ENCODE peak calls at places on chromosomes 6 and 20, in four cellular contexts. H, K, A and Q are unnamed samples.

GRCh38 chr6:142631517-142632385 is 313.2 kb downstream of the HIVEP2 start:
- DNase-seq in H (no peak), K (no peak), A (no peak), Q (no peak)

GRCh38 chr6:42335896-42336295 is 115.8 kb downstream of the TRERF1 start:
- DNase-seq in H (no peak), K (no peak), A (no peak), Q (no peak)

GRCh38 chr6:39203398-39203797 is 25.9 kb downstream of the KCNK5 start:
- DNase-seq in H (no peak), K (no peak), A (peak), Q (no peak)

GRCh38 chr6:27679968-27680694 is 207.2 kb upstream of the ZNF184 start:
- DNase-seq in H (no peak), K (no peak), A (no peak), Q (no peak)

GRCh38 chr20:57237006-57237953 is 29.2 kb downstream of the BMP7 start:
- DNase-seq in H (no peak), K (no peak), A (no peak), Q (no peak)

GRCh38 chr20:35698298-35699126 is 640 bp downstream of the NFS1 start:
- DNase-seq in H (peak), K (no peak), A (no peak), Q (no peak)

GRCh38 chr6:144986271-144986670 is 701.1 kb downstream of the UTRN start:
- DNase-seq in H (no peak), K (no peak), A (no peak), Q (no peak)

GRCh38 chr6:63963756-63964315 is 328.2 kb downstream of the PHF3 start:
- DNase-seq in H (no peak), K (no peak), A (no peak), Q (no peak)

GRCh38 chr6:98845201-98846020 is 11.0 kb downstream of the POU3F2 start:
- DNase-seq in H (peak), K (peak), A (no peak), Q (no peak)

GRCh38 chr20:401682-402495 is 6.2 kb upstream of the RBCK1 start:
- DNase-seq in H (peak), K (no peak), A (peak), Q (no peak)

GRCh38 chr6:105391705-105392104 is 11.2 kb downstream of the PREP start:
- DNase-seq in H (no peak), K (no peak), A (peak), Q (no peak)

GRCh38 chr6:105388392-105388791 is 14.5 kb downstream of the PREP start:
- DNase-seq in H (no peak), K (no peak), A (peak), Q (no peak)

GRCh38 chr6:105384004-105384403 is 18.9 kb downstream of the PREP start:
- DNase-seq in H (no peak), K (no peak), A (peak), Q (no peak)

GRCh38 chr6:105389543-105389942 is 13.3 kb downstream of the PREP start:
- DNase-seq in H (no peak), K (no peak), A (no peak), Q (no peak)
- TF ChIP-seq CTCF in H (no peak), K (no peak), A (no peak), Q (no peak)

DNA sequence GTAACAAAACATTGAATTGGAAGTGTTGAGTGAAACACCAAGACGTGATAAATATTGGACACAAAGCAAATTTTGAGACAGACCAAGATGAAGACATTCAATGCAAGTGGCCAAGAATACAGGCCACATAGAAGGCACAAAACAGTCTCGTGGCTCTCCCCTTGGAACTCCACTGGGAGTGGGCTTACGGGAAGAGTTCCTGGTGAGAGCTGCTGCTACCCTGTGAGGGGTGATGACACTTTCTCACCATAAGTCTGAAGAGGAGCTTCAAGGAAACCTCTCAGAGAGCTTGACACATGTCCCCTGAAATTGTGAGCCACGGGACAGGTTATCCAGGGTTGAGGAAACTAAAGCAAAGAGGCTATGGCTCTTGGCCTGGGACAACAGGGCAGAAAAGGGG is 48.6 kb upstream of the SLC22A16 start:
- DNase-seq in H (no peak), K (no peak), A (no peak), Q (no peak)
- TF ChIP-seq CTCF in H (no peak), K (no peak), A (no peak), Q (no peak)

GRCh38 chr6:7721654-7722053 is 4.2 kb upstream of the BMP6 start:
- DNase-seq in H (peak), K (no peak), A (peak), Q (no peak)
- TF ChIP-seq CTCF in H (peak), K (peak), A (peak), Q (peak)

GRCh38 chr6:70135219-70135769 is 167.6 kb downstream of the COL9A1 start:
- DNase-seq in H (no peak), K (no peak), A (no peak), Q (no peak)

GRCh38 chr6:70136996-70137395 is 165.9 kb downstream of the COL9A1 start:
- DNase-seq in H (no peak), K (no peak), A (no peak), Q (no peak)

GRCh38 chr6:70133246-70133645 is 169.6 kb downstream of the COL9A1 start:
- DNase-seq in H (no peak), K (no peak), A (no peak), Q (no peak)

GRCh38 chr6:70134542-70134941 is 168.3 kb downstream of the COL9A1 start:
- DNase-seq in H (no peak), K (no peak), A (no peak), Q (no peak)

GRCh38 chr6:70135783-70136182 is 167.1 kb downstream of the COL9A1 start:
- DNase-seq in H (no peak), K (no peak), A (no peak), Q (no peak)
- TF ChIP-seq CTCF in H (no peak), K (no peak), A (no peak), Q (no peak)

GRCh38 chr6:107192739-107193296 is 77.5 kb upstream of the BEND3 start:
- DNase-seq in H (no peak), K (no peak), A (no peak), Q (no peak)
- TF ChIP-seq CTCF in H (no peak), K (no peak), A (no peak), Q (no peak)

GRCh38 chr6:162443101-162443500 is 284.5 kb downstream of the PRKN start:
- DNase-seq in H (no peak), K (no peak), A (no peak), Q (no peak)

GRCh38 chr6:162448294-162448693 is 279.3 kb downstream of the PRKN start:
- DNase-seq in H (no peak), K (no peak), A (no peak), Q (no peak)

DNA sequence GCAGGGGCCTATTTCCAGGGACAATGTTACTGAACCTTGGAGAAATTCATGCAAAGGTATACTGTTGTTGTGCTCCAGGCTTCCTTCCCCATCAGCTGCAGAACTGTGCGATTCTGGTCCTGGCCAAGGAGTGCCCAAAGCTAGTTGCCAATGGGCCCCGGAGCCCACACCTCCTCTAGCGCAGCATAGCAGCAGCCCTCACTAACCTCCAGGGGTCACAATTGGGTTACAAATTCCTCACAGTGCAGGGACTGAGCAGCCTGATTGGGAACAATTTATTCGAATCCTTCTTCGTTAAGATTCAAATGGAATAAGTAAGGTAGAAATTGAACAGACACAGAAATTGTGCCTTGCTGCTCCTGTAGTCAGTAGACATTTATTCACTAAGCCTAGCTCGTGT is 284.9 kb downstream of the PRKN start:
- DNase-seq in H (peak), K (no peak), A (no peak), Q (no peak)
- TF ChIP-seq CTCF in H (no peak), K (no peak), A (peak), Q (no peak)

GRCh38 chr6:14211596-14211961 is 94.0 kb downstream of the CD83 start:
- DNase-seq in H (no peak), K (peak), A (no peak), Q (peak)
- TF ChIP-seq CTCF in H (no peak), K (no peak), A (no peak), Q (no peak)

DNA sequence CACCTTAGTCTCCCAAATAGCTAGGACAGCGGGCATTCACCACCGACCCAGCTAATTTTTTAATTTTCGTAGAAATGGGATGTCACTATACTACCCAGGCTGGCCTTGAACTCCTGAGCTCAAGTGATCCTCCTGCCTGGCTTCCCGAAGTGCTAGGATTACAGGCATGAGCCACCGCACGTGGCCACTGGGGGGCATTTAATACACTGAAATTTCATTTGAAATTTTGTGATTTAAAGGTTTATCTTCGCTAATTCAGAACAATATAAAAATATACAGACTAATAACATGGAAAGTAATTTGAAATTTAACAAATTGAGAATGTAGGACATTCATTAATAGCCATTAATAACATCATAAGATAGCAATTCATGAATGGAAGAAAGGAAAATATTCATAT is 20.5 kb upstream of the TBC1D32 start:
- DNase-seq in H (no peak), K (no peak), A (no peak), Q (no peak)
- TF ChIP-seq CTCF in H (peak), K (peak), A (peak), Q (peak)

DNA sequence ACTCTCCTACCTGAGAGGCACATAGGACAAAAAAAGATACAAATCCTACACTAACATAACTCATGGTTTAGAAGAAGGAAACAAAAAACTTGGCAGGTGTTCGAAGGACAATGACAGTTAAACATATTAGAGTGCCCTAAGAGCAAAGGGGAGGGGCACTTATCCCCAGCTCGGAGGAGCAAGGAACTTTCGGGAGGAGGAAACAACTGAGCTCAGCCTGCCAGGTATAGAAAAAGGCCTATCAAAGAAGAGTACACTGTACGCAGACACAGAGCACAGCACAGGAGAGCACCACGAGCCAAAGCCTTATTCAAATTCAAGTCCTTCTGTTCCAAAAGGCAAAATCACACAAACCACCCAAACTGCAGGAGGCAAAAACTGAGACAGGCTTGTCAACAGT is 108.9 kb downstream of the CHD6 start:
- DNase-seq in H (no peak), K (no peak), A (no peak), Q (no peak)
- TF ChIP-seq CTCF in H (no peak), K (no peak), A (no peak), Q (no peak)